ENCODE peak calls at places on chromosomes 11 and 22, in eight cellular contexts. O, V, G, X, W, F, J and M are unnamed samples.

GRCh38 chr11:111077938-111078337 is 167.6 kb upstream of the POU2AF2 start:
- DNase-seq in O (no peak), V (no peak), G (no peak), X (no peak), W (no peak), F (no peak), J (no peak), M (no peak)

GRCh38 chr11:76598426-76598839 is 72.1 kb downstream of the LRRC32 start:
- DNase-seq in O (peak; percentile 58), V (no peak), G (peak; percentile 55), X (peak; percentile 59), W (peak; percentile 68), F (peak; percentile 75), J (peak; percentile 33), M (peak; percentile 51)

GRCh38 chr22:44930016-44930710 is 79.6 kb downstream of the PHF21B start:
- DNase-seq in O (no peak), V (no peak), G (no peak), X (no peak), W (no peak), F (no peak), J (no peak), M (no peak)

GRCh38 chr11:61061081-61061826 is 41.0 kb upstream of the CD5 start:
- DNase-seq in O (peak; percentile 81), V (peak; percentile 9), G (peak; percentile 3), X (no peak), W (peak; percentile 23), F (no peak), J (no peak), M (peak; percentile 17)

GRCh38 chr11:73225001-73225686 is 7.1 kb downstream of the P2RY2 start:
- DNase-seq in O (no peak), V (no peak), G (no peak), X (no peak), W (no peak), F (peak; percentile 4), J (no peak), M (no peak)

GRCh38 chr11:97683733-97684132 is 1293.9 kb downstream of the JRKL start:
- DNase-seq in O (peak; percentile 80), V (no peak), G (no peak), X (no peak), W (no peak), F (peak; percentile 23), J (no peak), M (no peak)

GRCh38 chr11:213111-213510 is 5.6 kb downstream of the RIC8A start:
- DNase-seq in O (no peak), V (no peak), G (no peak), X (no peak), W (no peak), F (no peak), J (no peak), M (no peak)

GRCh38 chr11:22477312-22477711 is 139.1 kb downstream of the SLC17A6 start:
- DNase-seq in O (peak; percentile 24), V (no peak), G (no peak), X (no peak), W (no peak), F (no peak), J (no peak), M (no peak)

GRCh38 chr11:62880231-62880802 is 379 bp upstream of the SLC3A2 start:
- DNase-seq in O (no peak), V (peak; percentile 69), G (peak; percentile 89), X (no peak), W (peak; percentile 90), F (no peak), J (no peak), M (peak; percentile 69)

GRCh38 chr11:62492586-62492985 is 54.0 kb downstream of the AHNAK start:
- DNase-seq in O (no peak), V (no peak), G (no peak), X (no peak), W (no peak), F (no peak), J (no peak), M (no peak)

GRCh38 chr11:4672470-4672869 is 25.2 kb downstream of the OR51E2 start:
- DNase-seq in O (no peak), V (no peak), G (no peak), X (no peak), W (peak; percentile 10), F (no peak), J (no peak), M (no peak)

GRCh38 chr11:80167766-80168165 is 726.9 kb upstream of the TENM4 start:
- DNase-seq in O (peak; percentile 82), V (no peak), G (peak; percentile 49), X (no peak), W (no peak), F (peak; percentile 45), J (no peak), M (peak; percentile 15)

GRCh38 chr11:62201376-62201775 is 7.1 kb upstream of the SCGB2A1 start:
- DNase-seq in O (no peak), V (no peak), G (no peak), X (no peak), W (no peak), F (no peak), J (no peak), M (no peak)

GRCh38 chr22:18000441-18001039 is 23.8 kb downstream of the MICAL3 start:
- DNase-seq in O (no peak), V (no peak), G (no peak), X (no peak), W (no peak), F (peak; percentile 63), J (no peak), M (no peak)

GRCh38 chr11:10809373-10810199 is 860 bp upstream of the EIF4G2 start:
- DNase-seq in O (peak; percentile 34), V (peak; percentile 79), G (peak; percentile 83), X (no peak), W (peak; percentile 79), F (peak; percentile 88), J (peak; percentile 34), M (peak; percentile 83)

GRCh38 chr11:17076517-17077239 is 789 bp downstream of the RPS13 start:
- DNase-seq in O (no peak), V (no peak), G (peak; percentile 10), X (no peak), W (peak; percentile 10), F (no peak), J (no peak), M (peak; percentile 1)

GRCh38 chr11:31817054-31817620 is 6.0 kb upstream of the PAX6 start:
- DNase-seq in O (no peak), V (no peak), G (no peak), X (no peak), W (no peak), F (peak; percentile 86), J (no peak), M (no peak)

GRCh38 chr11:31818874-31819331 is 7.8 kb upstream of the PAX6 start:
- DNase-seq in O (no peak), V (no peak), G (no peak), X (no peak), W (no peak), F (peak; percentile 39), J (no peak), M (no peak)

GRCh38 chr11:31815743-31816466 is 4.8 kb upstream of the PAX6 start:
- DNase-seq in O (no peak), V (no peak), G (no peak), X (no peak), W (no peak), F (peak; percentile 57), J (no peak), M (no peak)

GRCh38 chr11:31817621-31818493 is 6.7 kb upstream of the PAX6 start:
- DNase-seq in O (no peak), V (no peak), G (no peak), X (no peak), W (no peak), F (peak; percentile 79), J (no peak), M (no peak)

GRCh38 chr11:31816467-31817053 is 5.4 kb upstream of the PAX6 start:
- DNase-seq in O (no peak), V (no peak), G (no peak), X (no peak), W (no peak), F (peak; percentile 39), J (no peak), M (no peak)
- H3K4me3 ChIP-seq in O (no peak overlapping the region), V (no peak overlapping the region), G (peak overlapping the region; percentile 39), X (peak overlapping the region; percentile 29), W (no peak overlapping the region), F (peak overlapping the region; percentile 91), J (peak overlapping the region; percentile 9), M (peak overlapping the region; percentile 35)

GRCh38 chr11:75582935-75583709 is 21.1 kb downstream of the SERPINH1 start:
- DNase-seq in O (peak; percentile 38), V (peak; percentile 44), G (peak; percentile 67), X (peak; percentile 84), W (peak; percentile 61), F (peak; percentile 90), J (peak; percentile 66), M (peak; percentile 69)
- TF ChIP-seq CTCF in O (peak; percentile 39), V (peak; percentile 62), G (peak; percentile 58), X (no peak), W (peak; percentile 29), F (peak; percentile 51), J (peak; percentile 42), M (peak; percentile 39)

GRCh38 chr11:102306817-102307814 is 10.2 kb upstream of the BIRC3 start:
- DNase-seq in O (no peak), V (no peak), G (no peak), X (no peak), W (no peak), F (no peak), J (no peak), M (no peak)
- H3K4me3 ChIP-seq in O (no peak overlapping the region), V (no peak overlapping the region), G (no peak overlapping the region), X (no peak overlapping the region), W (no peak overlapping the region), F (no peak overlapping the region), J (no peak overlapping the region), M (no peak overlapping the region)

GRCh38 chr11:29448246-29448877 is 568.5 kb downstream of the KCNA4 start:
- DNase-seq in O (no peak), V (peak; percentile 47), G (peak; percentile 52), X (no peak), W (peak; percentile 75), F (peak; percentile 52), J (no peak), M (peak; percentile 58)
- TF ChIP-seq CTCF in O (no peak), V (peak; percentile 87), G (peak; percentile 82), X (peak; percentile 45), W (peak; percentile 97), F (peak; percentile 68), J (peak; percentile 64), M (peak; percentile 75)

GRCh38 chr22:26482171-26482570 is 1.4 kb downstream of the HPS4 start:
- DNase-seq in O (no peak), V (no peak), G (no peak), X (no peak), W (no peak), F (no peak), J (no peak), M (no peak)
- H3K4me3 ChIP-seq in O (no peak overlapping the region), V (no peak overlapping the region), G (no peak overlapping the region), X (peak overlapping the region; percentile 90), W (no peak overlapping the region), F (no peak overlapping the region), J (no peak overlapping the region), M (no peak overlapping the region)

GRCh38 chr11:72075109-72075508 is 5.2 kb downstream of the NUMA1 start:
- DNase-seq in O (no peak), V (no peak), G (no peak), X (no peak), W (no peak), F (peak; percentile 26), J (no peak), M (no peak)
- TF ChIP-seq CTCF in O (no peak), V (peak; percentile 41), G (peak; percentile 18), X (no peak), W (peak; percentile 2), F (peak; percentile 19), J (no peak), M (no peak)

GRCh38 chr11:34438529-34439507 is at the start of gene CAT:
- DNase-seq in O (peak; percentile 99), V (peak; percentile 98), G (peak; percentile 98), X (peak; percentile 99), W (peak; percentile 98), F (no peak), J (peak; percentile 98), M (peak; percentile 98)
- H3K4me3 ChIP-seq in O (peak within 1 kb of the TSS; percentile 89), V (peak within 1 kb of the TSS; percentile 91), G (peak within 1 kb of the TSS; percentile 86), X (peak within 1 kb of the TSS; percentile 77), W (peak within 1 kb of the TSS; percentile 81), F (no peak within 1 kb of the TSS), J (peak within 1 kb of the TSS; percentile 58), M (peak within 1 kb of the TSS; percentile 87)